ENCODE peak calls at places on chromosomes 5 and 9, in ten cellular contexts. One of them, this sample, is unnamed.

GRCh38 chr5:140225396-140225795 is 50.4 kb downstream of the CYSTM1 start:
- DNase-seq in effector memory CD8-positive, alpha-beta T cell: no peak
- DNase-seq in D721Med: no peak
- DNase-seq in SW 1271: no peak
- DNase-seq in activated naive CD4-positive, alpha-beta T cell treated with anti-CD3 and anti-CD28 coated beads for 36 hours: no peak
- DNase-seq in bronchial epithelial cell: no peak
- DNase-seq in activated CD8-positive, alpha-beta memory T cell treated with anti-CD3 and anti-CD28 coated beads for 4 hours: no peak
- DNase-seq in NCI-H69: no peak
- DNase-seq in brain microvascular endothelial cell: no peak
- DNase-seq in dorsolateral prefrontal cortex: no peak
- DNase-seq in this sample: no peak

GRCh38 chr9:33272061-33272460 is 7.2 kb downstream of the CHMP5 start:
- DNase-seq in activated CD8-positive, alpha-beta memory T cell treated with anti-CD3 and anti-CD28 coated beads for 4 hours: no peak
- DNase-seq in brain microvascular endothelial cell: no peak
- DNase-seq in SW 1271: no peak
- DNase-seq in activated naive CD4-positive, alpha-beta T cell treated with anti-CD3 and anti-CD28 coated beads for 36 hours: no peak
- DNase-seq in dorsolateral prefrontal cortex: no peak
- DNase-seq in D721Med: no peak
- DNase-seq in bronchial epithelial cell: no peak
- DNase-seq in NCI-H69: no peak
- DNase-seq in effector memory CD8-positive, alpha-beta T cell: no peak
- DNase-seq in this sample: no peak

GRCh38 chr5:17448877-17449276 is 49.2 kb upstream of the TAF11L2 start:
- DNase-seq in D721Med: no peak
- DNase-seq in dorsolateral prefrontal cortex: no peak
- DNase-seq in brain microvascular endothelial cell: no peak
- DNase-seq in NCI-H69: no peak
- DNase-seq in activated naive CD4-positive, alpha-beta T cell treated with anti-CD3 and anti-CD28 coated beads for 36 hours: no peak
- DNase-seq in bronchial epithelial cell: no peak
- DNase-seq in SW 1271: no peak
- DNase-seq in effector memory CD8-positive, alpha-beta T cell: no peak
- DNase-seq in activated CD8-positive, alpha-beta memory T cell treated with anti-CD3 and anti-CD28 coated beads for 4 hours: no peak
- DNase-seq in this sample: no peak

GRCh38 chr9:101601904-101602765 is 7.4 kb upstream of the PPP3R2 start:
- DNase-seq in D721Med: peak; percentile 27
- DNase-seq in effector memory CD8-positive, alpha-beta T cell: no peak
- DNase-seq in NCI-H69: peak; percentile 94
- DNase-seq in activated naive CD4-positive, alpha-beta T cell treated with anti-CD3 and anti-CD28 coated beads for 36 hours: peak; percentile 19
- DNase-seq in dorsolateral prefrontal cortex: no peak
- DNase-seq in activated CD8-positive, alpha-beta memory T cell treated with anti-CD3 and anti-CD28 coated beads for 4 hours: no peak
- DNase-seq in bronchial epithelial cell: peak; percentile 59
- DNase-seq in brain microvascular endothelial cell: peak; percentile 37
- DNase-seq in SW 1271: no peak
- DNase-seq in this sample: peak; percentile 73

GRCh38 chr5:17304282-17304681 is 86.9 kb downstream of the BASP1 start:
- DNase-seq in activated CD8-positive, alpha-beta memory T cell treated with anti-CD3 and anti-CD28 coated beads for 4 hours: no peak
- DNase-seq in SW 1271: no peak
- DNase-seq in effector memory CD8-positive, alpha-beta T cell: no peak
- DNase-seq in NCI-H69: no peak
- DNase-seq in activated naive CD4-positive, alpha-beta T cell treated with anti-CD3 and anti-CD28 coated beads for 36 hours: no peak
- DNase-seq in brain microvascular endothelial cell: peak; percentile 71
- DNase-seq in dorsolateral prefrontal cortex: no peak
- DNase-seq in D721Med: no peak
- DNase-seq in bronchial epithelial cell: no peak
- DNase-seq in this sample: no peak

GRCh38 chr5:108637110-108637509 is 110.6 kb upstream of the FER start:
- DNase-seq in brain microvascular endothelial cell: no peak
- DNase-seq in effector memory CD8-positive, alpha-beta T cell: no peak
- DNase-seq in NCI-H69: no peak
- DNase-seq in activated naive CD4-positive, alpha-beta T cell treated with anti-CD3 and anti-CD28 coated beads for 36 hours: no peak
- DNase-seq in SW 1271: no peak
- DNase-seq in bronchial epithelial cell: peak; percentile 98
- DNase-seq in D721Med: no peak
- DNase-seq in dorsolateral prefrontal cortex: no peak
- DNase-seq in activated CD8-positive, alpha-beta memory T cell treated with anti-CD3 and anti-CD28 coated beads for 4 hours: no peak
- DNase-seq in this sample: no peak

GRCh38 chr9:6467006-6467625 is 54.1 kb downstream of the UHRF2 start:
- DNase-seq in dorsolateral prefrontal cortex: no peak
- DNase-seq in activated CD8-positive, alpha-beta memory T cell treated with anti-CD3 and anti-CD28 coated beads for 4 hours: no peak
- DNase-seq in brain microvascular endothelial cell: no peak
- DNase-seq in SW 1271: no peak
- DNase-seq in activated naive CD4-positive, alpha-beta T cell treated with anti-CD3 and anti-CD28 coated beads for 36 hours: no peak
- DNase-seq in bronchial epithelial cell: peak; percentile 55
- DNase-seq in D721Med: no peak
- DNase-seq in NCI-H69: no peak
- DNase-seq in effector memory CD8-positive, alpha-beta T cell: no peak
- DNase-seq in this sample: no peak

GRCh38 chr5:116157902-116158301 is 73.1 kb downstream of the COMMD10 start:
- DNase-seq in NCI-H69: no peak
- DNase-seq in activated CD8-positive, alpha-beta memory T cell treated with anti-CD3 and anti-CD28 coated beads for 4 hours: no peak
- DNase-seq in bronchial epithelial cell: no peak
- DNase-seq in SW 1271: no peak
- DNase-seq in effector memory CD8-positive, alpha-beta T cell: no peak
- DNase-seq in activated naive CD4-positive, alpha-beta T cell treated with anti-CD3 and anti-CD28 coated beads for 36 hours: no peak
- DNase-seq in dorsolateral prefrontal cortex: no peak
- DNase-seq in brain microvascular endothelial cell: no peak
- DNase-seq in D721Med: no peak
- DNase-seq in this sample: no peak

GRCh38 chr9:2210201-2210600 is 195.1 kb downstream of the SMARCA2 start:
- DNase-seq in brain microvascular endothelial cell: peak; percentile 58
- DNase-seq in D721Med: no peak
- DNase-seq in bronchial epithelial cell: peak; percentile 78
- DNase-seq in dorsolateral prefrontal cortex: no peak
- DNase-seq in effector memory CD8-positive, alpha-beta T cell: no peak
- DNase-seq in NCI-H69: no peak
- DNase-seq in activated CD8-positive, alpha-beta memory T cell treated with anti-CD3 and anti-CD28 coated beads for 4 hours: no peak
- DNase-seq in activated naive CD4-positive, alpha-beta T cell treated with anti-CD3 and anti-CD28 coated beads for 36 hours: no peak
- DNase-seq in SW 1271: no peak
- DNase-seq in this sample: no peak

GRCh38 chr5:156330141-156330870 is 3.3 kb downstream of the SGCD start:
- DNase-seq in D721Med: no peak
- DNase-seq in brain microvascular endothelial cell: no peak
- DNase-seq in NCI-H69: no peak
- DNase-seq in activated CD8-positive, alpha-beta memory T cell treated with anti-CD3 and anti-CD28 coated beads for 4 hours: no peak
- DNase-seq in SW 1271: no peak
- DNase-seq in dorsolateral prefrontal cortex: no peak
- DNase-seq in effector memory CD8-positive, alpha-beta T cell: no peak
- DNase-seq in bronchial epithelial cell: no peak
- DNase-seq in activated naive CD4-positive, alpha-beta T cell treated with anti-CD3 and anti-CD28 coated beads for 36 hours: no peak
- DNase-seq in this sample: no peak

GRCh38 chr9:13457795-13458194 is 178.3 kb upstream of the MPDZ start:
- DNase-seq in NCI-H69: no peak
- DNase-seq in effector memory CD8-positive, alpha-beta T cell: no peak
- DNase-seq in SW 1271: no peak
- DNase-seq in bronchial epithelial cell: no peak
- DNase-seq in activated naive CD4-positive, alpha-beta T cell treated with anti-CD3 and anti-CD28 coated beads for 36 hours: no peak
- DNase-seq in dorsolateral prefrontal cortex: no peak
- DNase-seq in activated CD8-positive, alpha-beta memory T cell treated with anti-CD3 and anti-CD28 coated beads for 4 hours: no peak
- DNase-seq in D721Med: no peak
- DNase-seq in brain microvascular endothelial cell: no peak
- DNase-seq in this sample: no peak

GRCh38 chr5:10288600-10289213 is 19.0 kb downstream of the CMBL start:
- DNase-seq in brain microvascular endothelial cell: no peak
- DNase-seq in effector memory CD8-positive, alpha-beta T cell: peak; percentile 11
- DNase-seq in dorsolateral prefrontal cortex: peak; percentile 55
- DNase-seq in NCI-H69: peak; percentile 99
- DNase-seq in activated CD8-positive, alpha-beta memory T cell treated with anti-CD3 and anti-CD28 coated beads for 4 hours: no peak
- DNase-seq in bronchial epithelial cell: peak; percentile 62
- DNase-seq in D721Med: no peak
- DNase-seq in activated naive CD4-positive, alpha-beta T cell treated with anti-CD3 and anti-CD28 coated beads for 36 hours: peak; percentile 15
- DNase-seq in SW 1271: no peak
- DNase-seq in this sample: peak; percentile 66

GRCh38 chr5:149528661-149529060 is 22.6 kb downstream of the CSNK1A1 start:
- DNase-seq in activated naive CD4-positive, alpha-beta T cell treated with anti-CD3 and anti-CD28 coated beads for 36 hours: no peak
- DNase-seq in NCI-H69: no peak
- DNase-seq in effector memory CD8-positive, alpha-beta T cell: no peak
- DNase-seq in dorsolateral prefrontal cortex: no peak
- DNase-seq in brain microvascular endothelial cell: no peak
- DNase-seq in bronchial epithelial cell: peak; percentile 57
- DNase-seq in D721Med: no peak
- DNase-seq in activated CD8-positive, alpha-beta memory T cell treated with anti-CD3 and anti-CD28 coated beads for 4 hours: no peak
- DNase-seq in SW 1271: no peak
- DNase-seq in this sample: no peak

GRCh38 chr5:156647034-156647451 is 203.1 kb upstream of the PPP1R2B start:
- DNase-seq in brain microvascular endothelial cell: no peak
- DNase-seq in SW 1271: no peak
- DNase-seq in D721Med: no peak
- DNase-seq in effector memory CD8-positive, alpha-beta T cell: no peak
- DNase-seq in NCI-H69: no peak
- DNase-seq in dorsolateral prefrontal cortex: no peak
- DNase-seq in bronchial epithelial cell: no peak
- DNase-seq in activated naive CD4-positive, alpha-beta T cell treated with anti-CD3 and anti-CD28 coated beads for 36 hours: no peak
- DNase-seq in activated CD8-positive, alpha-beta memory T cell treated with anti-CD3 and anti-CD28 coated beads for 4 hours: no peak
- DNase-seq in this sample: no peak

GRCh38 chr9:78601957-78602565 is 305.1 kb downstream of the PSAT1 start:
- DNase-seq in brain microvascular endothelial cell: peak; percentile 63
- DNase-seq in D721Med: no peak
- DNase-seq in SW 1271: no peak
- DNase-seq in bronchial epithelial cell: peak; percentile 90
- DNase-seq in dorsolateral prefrontal cortex: no peak
- DNase-seq in activated naive CD4-positive, alpha-beta T cell treated with anti-CD3 and anti-CD28 coated beads for 36 hours: peak; percentile 45
- DNase-seq in activated CD8-positive, alpha-beta memory T cell treated with anti-CD3 and anti-CD28 coated beads for 4 hours: no peak
- DNase-seq in effector memory CD8-positive, alpha-beta T cell: no peak
- DNase-seq in NCI-H69: peak; percentile 90
- DNase-seq in this sample: peak; percentile 63

GRCh38 chr5:136032564-136032963 is 3.8 kb downstream of the TGFBI start:
- DNase-seq in bronchial epithelial cell: peak; percentile 94
- DNase-seq in activated naive CD4-positive, alpha-beta T cell treated with anti-CD3 and anti-CD28 coated beads for 36 hours: no peak
- DNase-seq in NCI-H69: no peak
- DNase-seq in brain microvascular endothelial cell: peak; percentile 65
- DNase-seq in SW 1271: no peak
- DNase-seq in D721Med: no peak
- DNase-seq in activated CD8-positive, alpha-beta memory T cell treated with anti-CD3 and anti-CD28 coated beads for 4 hours: no peak
- DNase-seq in effector memory CD8-positive, alpha-beta T cell: no peak
- DNase-seq in dorsolateral prefrontal cortex: no peak
- DNase-seq in this sample: no peak

GRCh38 chr9:89804766-89805531 is 200.1 kb downstream of the GADD45G start:
- DNase-seq in dorsolateral prefrontal cortex: no peak
- DNase-seq in NCI-H69: no peak
- DNase-seq in bronchial epithelial cell: no peak
- DNase-seq in activated CD8-positive, alpha-beta memory T cell treated with anti-CD3 and anti-CD28 coated beads for 4 hours: no peak
- DNase-seq in activated naive CD4-positive, alpha-beta T cell treated with anti-CD3 and anti-CD28 coated beads for 36 hours: no peak
- DNase-seq in brain microvascular endothelial cell: no peak
- DNase-seq in effector memory CD8-positive, alpha-beta T cell: no peak
- DNase-seq in SW 1271: no peak
- DNase-seq in D721Med: no peak
- DNase-seq in this sample: no peak

GRCh38 chr9:122125891-122126331 is 32.8 kb upstream of the TTLL11 start:
- DNase-seq in bronchial epithelial cell: peak; percentile 32
- DNase-seq in D721Med: no peak
- DNase-seq in brain microvascular endothelial cell: peak; percentile 7
- DNase-seq in NCI-H69: no peak
- DNase-seq in SW 1271: no peak
- DNase-seq in dorsolateral prefrontal cortex: peak; percentile 49
- DNase-seq in effector memory CD8-positive, alpha-beta T cell: no peak
- DNase-seq in activated naive CD4-positive, alpha-beta T cell treated with anti-CD3 and anti-CD28 coated beads for 36 hours: no peak
- DNase-seq in activated CD8-positive, alpha-beta memory T cell treated with anti-CD3 and anti-CD28 coated beads for 4 hours: no peak
- DNase-seq in this sample: no peak

This sample was measured in NCI-H82.